ENCODE peak calls at places on chromosomes 5 and 9, in nine cellular contexts. A, F, T, Q, J, P, U, H and R are unnamed samples.
A peak's percentile ranks its signal among the peaks of the same experiment; 100 is the strongest.

GRCh38 chr9:81832571-81833285 is 95.5 kb upstream of the SPATA31D4 start:
- DNase-seq in F (no peak), H (no peak), U (no peak), P (no peak), T (no peak), Q (no peak), A (no peak), J (no peak), R (no peak)

GRCh38 chr9:113989781-113990569 is 88.1 kb downstream of the AMBP start:
- DNase-seq in A (no peak), T (no peak), H (no peak), U (no peak), F (no peak), Q (no peak), P (no peak), J (no peak), R (no peak)

GRCh38 chr5:146993876-146994530 is 115.4 kb upstream of the PPP2R2B start:
- DNase-seq in P (no peak), H (no peak), J (no peak), Q (peak; percentile 20), F (no peak), A (peak; percentile 25), T (no peak), U (no peak), R (no peak)

GRCh38 chr9:129174724-129175514 is 3.1 kb downstream of the IER5L start:
- DNase-seq in J (peak; percentile 80), A (peak; percentile 67), U (peak; percentile 87), P (peak; percentile 82), F (peak; percentile 66), H (peak; percentile 36), T (peak; percentile 73), Q (peak; percentile 84), R (no peak)

GRCh38 chr5:39543335-39543734 is 118.6 kb upstream of the DAB2 start:
- DNase-seq in F (no peak), H (no peak), T (no peak), J (no peak), A (peak; percentile 26), Q (no peak), U (no peak), P (no peak), R (no peak)

GRCh38 chr5:90518666-90519065 is 10.7 kb downstream of the LYSMD3 start:
- DNase-seq in P (no peak), J (no peak), U (peak; percentile 36), A (peak; percentile 24), H (no peak), Q (no peak), T (no peak), F (no peak), R (no peak)

GRCh38 chr5:160030631-160031377 is 21.9 kb downstream of the TTC1 start:
- DNase-seq in A (no peak), J (no peak), Q (no peak), F (no peak), H (no peak), P (no peak), T (no peak), U (no peak), R (no peak)

GRCh38 chr9:99357575-99357974 is 135.5 kb downstream of the SEC61B start:
- DNase-seq in T (no peak), A (no peak), Q (no peak), U (no peak), J (no peak), H (no peak), P (no peak), F (no peak), R (no peak)

GRCh38 chr9:19174127-19174921 is 47.0 kb upstream of the PLIN2 start:
- DNase-seq in H (peak; percentile 34), F (peak; percentile 93), T (peak; percentile 44), P (no peak), A (peak; percentile 78), J (peak; percentile 56), Q (peak; percentile 67), U (peak; percentile 82), R (peak; percentile 32)

GRCh38 chr9:37943329-37944265 is 39.7 kb upstream of the SLC25A51 start:
- DNase-seq in J (no peak), A (peak; percentile 83), F (peak; percentile 77), U (peak; percentile 54), T (no peak), H (no peak), P (peak; percentile 53), Q (peak; percentile 40), R (no peak)

GRCh38 chr9:91198405-91198804 is 163.3 kb downstream of the AUH start:
- DNase-seq in T (no peak), P (no peak), J (no peak), Q (no peak), A (no peak), H (no peak), U (no peak), F (no peak), R (no peak)

GRCh38 chr5:121138495-121138907 is 674.4 kb downstream of the PRR16 start:
- DNase-seq in Q (no peak), P (no peak), H (no peak), T (no peak), F (no peak), U (peak; percentile 71), J (no peak), A (no peak), R (no peak)

GRCh38 chr9:18478517-18479361 is 4.8 kb downstream of the ADAMTSL1 start:
- DNase-seq in P (no peak), T (no peak), Q (no peak), J (no peak), H (no peak), U (no peak), F (peak; percentile 93), A (no peak), R (no peak)

GRCh38 chr5:142748568-142749249 is 21.5 kb upstream of the ARHGAP26 start:
- DNase-seq in Q (peak; percentile 62), U (peak; percentile 51), H (peak; percentile 42), P (peak; percentile 62), F (no peak), J (peak; percentile 60), T (peak; percentile 32), A (peak; percentile 76), R (no peak)

GRCh38 chr9:86242012-86242411 is 17.4 kb downstream of the C9orf153 start:
- DNase-seq in Q (no peak), T (no peak), J (peak; percentile 9), H (no peak), F (no peak), U (no peak), A (no peak), P (no peak), R (no peak)

DNA sequence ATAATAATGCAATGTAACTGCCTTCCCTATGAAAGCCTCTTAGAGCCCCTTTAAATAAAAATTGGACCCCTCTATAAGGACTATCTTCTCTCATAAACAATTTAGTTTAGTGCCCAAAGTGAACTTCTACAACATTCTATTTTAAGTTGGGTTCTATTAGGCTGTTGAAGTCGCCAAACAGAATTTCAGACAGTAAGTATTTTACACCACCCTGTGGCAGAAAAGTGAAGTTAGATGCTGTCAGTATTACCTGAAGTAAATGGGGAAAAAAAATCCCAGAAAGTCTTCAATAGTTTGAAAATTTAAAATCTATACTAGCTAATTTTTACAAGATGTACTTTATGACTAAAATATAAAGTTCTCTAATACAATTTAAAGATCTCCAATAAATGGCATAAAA is 29.5 kb downstream of the CAAP1 start:
- DNase-seq in H (no peak), P (no peak), A (no peak), Q (no peak), F (no peak), T (no peak), U (peak; percentile 8), J (no peak), R (no peak)
- TF ChIP-seq CTCF in H (no peak), P (peak; percentile 16), A (peak; percentile 25), Q (peak; percentile 3), F (no peak), T (peak; percentile 20), U (peak; percentile 58), J (no peak), R (peak; percentile 51)

DNA sequence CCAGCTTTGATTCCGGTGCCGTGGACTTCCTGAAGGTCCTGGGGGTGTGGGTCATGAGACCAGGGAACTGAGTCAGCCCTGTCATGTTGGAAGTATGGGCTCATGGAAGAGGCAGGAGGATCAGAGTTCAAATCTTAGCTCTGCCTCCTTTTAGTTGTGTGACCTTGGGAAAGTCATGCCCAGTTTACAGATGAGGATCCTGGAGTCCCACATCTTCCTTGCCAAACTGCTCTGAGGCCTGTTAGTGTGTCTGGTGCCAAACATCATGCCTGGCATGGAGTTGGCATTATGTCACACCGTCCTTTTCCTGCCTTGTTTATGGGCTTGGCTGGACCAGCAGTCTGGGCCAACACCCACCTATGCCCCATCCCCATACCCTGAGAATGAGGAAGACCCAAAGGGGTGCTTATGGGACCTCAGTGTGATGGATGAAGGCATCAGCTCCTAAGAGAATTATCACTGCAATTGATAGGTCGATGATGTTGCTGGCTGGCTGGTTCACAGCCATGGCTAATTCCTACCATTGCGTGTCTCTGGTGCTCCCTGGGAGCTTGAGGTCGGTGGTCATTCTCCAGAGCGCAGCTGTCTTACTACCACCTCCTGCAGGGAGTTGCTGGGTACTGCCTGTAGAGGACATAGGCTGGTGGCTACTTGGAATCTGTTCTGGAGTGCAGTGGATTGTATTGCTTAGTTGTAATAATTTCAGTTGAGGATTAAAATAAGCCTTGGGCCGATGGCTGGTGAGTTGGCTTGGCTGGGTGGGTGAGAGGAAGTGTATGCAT is 140.5 kb upstream of the PITX1 start:
- DNase-seq in Q (no peak), T (no peak), J (no peak), P (no peak), H (no peak), A (no peak), U (no peak), F (no peak), R (no peak)
- TF ChIP-seq CTCF in Q (no peak), T (peak; percentile 33), J (no peak), P (no peak), H (no peak), A (no peak), U (no peak), F (no peak), R (peak; percentile 14)

GRCh38 chr9:119284587-119285337 is 84.5 kb downstream of the BRINP1 start:
- DNase-seq in F (no peak), Q (no peak), H (no peak), J (no peak), U (no peak), A (no peak), P (no peak), T (no peak), R (no peak)

GRCh38 chr9:119280740-119281485 is 88.3 kb downstream of the BRINP1 start:
- DNase-seq in J (no peak), U (no peak), H (no peak), P (no peak), A (no peak), Q (no peak), T (no peak), F (no peak), R (no peak)

GRCh38 chr9:119282476-119283117 is 86.6 kb downstream of the BRINP1 start:
- DNase-seq in P (no peak), F (no peak), Q (no peak), J (no peak), U (no peak), H (no peak), A (no peak), T (no peak), R (no peak)

GRCh38 chr9:119283118-119283794 is 86.0 kb downstream of the BRINP1 start:
- DNase-seq in A (peak; percentile 65), P (no peak), Q (no peak), H (no peak), F (no peak), J (no peak), U (peak; percentile 8), T (peak; percentile 9), R (no peak)

GRCh38 chr9:119284118-119284517 is 85.1 kb downstream of the BRINP1 start:
- DNase-seq in A (no peak), H (no peak), T (peak; percentile 25), J (no peak), U (no peak), F (no peak), Q (no peak), P (no peak), R (no peak)
- TF ChIP-seq CTCF in A (no peak), H (no peak), T (peak; percentile 39), J (no peak), U (no peak), F (no peak), Q (no peak), P (no peak), R (peak; percentile 54)

GRCh38 chr5:6712136-6712581 is 1.1 kb upstream of the TENT4A start:
- DNase-seq in T (peak; percentile 61), U (no peak), P (peak; percentile 72), J (peak; percentile 61), A (peak; percentile 51), Q (peak; percentile 63), H (peak; percentile 48), F (no peak), R (no peak)
- TF ChIP-seq CTCF in T (no peak), U (no peak), P (no peak), J (no peak), A (no peak), Q (no peak), H (no peak), F (no peak), R (no peak)